ENCODE peak calls at places on chromosomes 5 and 9, in eight cellular contexts. One of them, this sample, is unnamed.

GRCh38 chr5:54460181-54460919 is 4.9 kb downstream of the HSPB3 start:
- DNase-seq in Calu3: no peak
- DNase-seq in A549: no peak
- DNase-seq in cardiac muscle cell: peak
- DNase-seq in neural progenitor cell: no peak
- DNase-seq in CD4-positive, alpha-beta T cell: no peak
- DNase-seq in adrenal gland: no peak
- DNase-seq in mucosa of descending colon: no peak
- DNase-seq in this sample: no peak

GRCh38 chr5:38846379-38846967 is 661 bp downstream of the OSMR start:
- DNase-seq in Calu3: peak
- DNase-seq in A549: peak
- DNase-seq in cardiac muscle cell: no peak
- DNase-seq in neural progenitor cell: no peak
- DNase-seq in CD4-positive, alpha-beta T cell: no peak
- DNase-seq in adrenal gland: no peak
- DNase-seq in mucosa of descending colon: no peak
- DNase-seq in this sample: no peak

GRCh38 chr9:135418161-135418560 is 61.4 kb upstream of the PPP1R26 start:
- DNase-seq in Calu3: no peak
- DNase-seq in A549: no peak
- DNase-seq in cardiac muscle cell: no peak
- DNase-seq in neural progenitor cell: no peak
- DNase-seq in CD4-positive, alpha-beta T cell: no peak
- DNase-seq in adrenal gland: no peak
- DNase-seq in mucosa of descending colon: no peak
- DNase-seq in this sample: no peak

GRCh38 chr5:147949711-147950573 is 43.6 kb upstream of the C5orf46 start:
- DNase-seq in Calu3: no peak
- DNase-seq in A549: peak
- DNase-seq in cardiac muscle cell: peak
- DNase-seq in neural progenitor cell: peak
- DNase-seq in CD4-positive, alpha-beta T cell: no peak
- DNase-seq in adrenal gland: no peak
- DNase-seq in mucosa of descending colon: no peak
- DNase-seq in this sample: no peak

GRCh38 chr5:143400541-143401252 is 2.8 kb downstream of the NR3C1 start:
- DNase-seq in Calu3: no peak
- DNase-seq in A549: no peak
- DNase-seq in cardiac muscle cell: no peak
- DNase-seq in neural progenitor cell: peak
- DNase-seq in CD4-positive, alpha-beta T cell: no peak
- DNase-seq in adrenal gland: peak
- DNase-seq in mucosa of descending colon: no peak
- DNase-seq in this sample: no peak

GRCh38 chr5:15718411-15719178 is 218.6 kb downstream of the FBXL7 start:
- DNase-seq in Calu3: no peak
- DNase-seq in A549: no peak
- DNase-seq in cardiac muscle cell: no peak
- DNase-seq in neural progenitor cell: no peak
- DNase-seq in CD4-positive, alpha-beta T cell: no peak
- DNase-seq in adrenal gland: no peak
- DNase-seq in mucosa of descending colon: no peak
- DNase-seq in this sample: no peak

GRCh38 chr9:21031091-21031817 is at the start of gene HACD4:
- DNase-seq in Calu3: peak
- DNase-seq in A549: peak
- DNase-seq in cardiac muscle cell: peak
- DNase-seq in neural progenitor cell: peak
- DNase-seq in CD4-positive, alpha-beta T cell: peak
- DNase-seq in adrenal gland: peak
- DNase-seq in mucosa of descending colon: peak
- DNase-seq in this sample: no peak

GRCh38 chr5:134177197-134178171 is 734 bp upstream of the SKP1 start:
- DNase-seq in Calu3: peak
- DNase-seq in A549: peak
- DNase-seq in cardiac muscle cell: peak
- DNase-seq in neural progenitor cell: peak
- DNase-seq in CD4-positive, alpha-beta T cell: no peak
- DNase-seq in adrenal gland: peak
- DNase-seq in mucosa of descending colon: peak
- DNase-seq in this sample: no peak

GRCh38 chr5:375336-375920 is 53.9 kb downstream of the AHRR start:
- DNase-seq in Calu3: no peak
- DNase-seq in A549: no peak
- DNase-seq in cardiac muscle cell: no peak
- DNase-seq in neural progenitor cell: no peak
- DNase-seq in CD4-positive, alpha-beta T cell: no peak
- DNase-seq in adrenal gland: peak
- DNase-seq in mucosa of descending colon: peak
- DNase-seq in this sample: peak

GRCh38 chr5:98772415-98773213 is 849 bp upstream of the RGMB start:
- DNase-seq in Calu3: peak
- DNase-seq in A549: peak
- DNase-seq in cardiac muscle cell: peak
- DNase-seq in neural progenitor cell: peak
- DNase-seq in CD4-positive, alpha-beta T cell: peak
- DNase-seq in adrenal gland: peak
- DNase-seq in mucosa of descending colon: peak
- DNase-seq in this sample: no peak

DNA sequence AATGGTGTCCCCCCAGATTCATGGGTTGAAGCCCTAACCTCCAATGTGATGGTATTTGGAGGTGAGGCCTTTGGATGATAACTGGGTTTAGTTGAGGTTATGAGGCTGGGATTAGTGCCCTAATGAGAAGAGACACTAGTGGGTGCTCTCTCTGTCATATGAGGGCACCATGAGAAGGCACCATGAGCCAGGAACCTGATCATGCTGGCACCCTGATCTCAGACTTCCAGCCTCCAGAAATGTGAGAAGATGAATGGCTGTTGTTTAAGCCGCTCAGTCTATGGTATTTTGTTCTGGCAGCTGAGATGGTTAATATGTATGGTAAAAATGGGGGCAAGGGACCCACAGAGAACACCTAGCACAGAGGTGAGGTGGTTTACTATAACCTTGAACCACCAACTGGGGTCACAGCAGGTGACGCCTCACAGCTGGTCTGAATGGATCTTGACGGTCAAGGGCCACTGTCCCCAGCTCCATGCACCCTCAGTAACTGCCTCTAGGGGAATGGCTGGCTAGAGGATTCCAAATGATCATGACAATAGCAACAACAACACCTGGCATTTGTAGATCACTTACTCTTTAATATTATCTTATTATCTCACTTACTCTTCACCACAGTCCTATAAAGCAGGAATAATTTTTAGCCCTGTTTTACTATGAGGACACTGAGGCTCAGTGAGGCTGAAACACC is 57.1 kb downstream of the FOXI1 start:
- DNase-seq in Calu3: no peak
- DNase-seq in A549: no peak
- DNase-seq in cardiac muscle cell: no peak
- DNase-seq in neural progenitor cell: no peak
- DNase-seq in CD4-positive, alpha-beta T cell: no peak
- DNase-seq in adrenal gland: no peak
- DNase-seq in mucosa of descending colon: no peak
- DNase-seq in this sample: no peak
- TF ChIP-seq CTCF in Calu3: no peak
- TF ChIP-seq CTCF in A549: no peak
- TF ChIP-seq CTCF in cardiac muscle cell: no peak
- TF ChIP-seq CTCF in neural progenitor cell: no peak
- TF ChIP-seq CTCF in CD4-positive, alpha-beta T cell: no peak
- TF ChIP-seq CTCF in adrenal gland: no peak
- TF ChIP-seq CTCF in mucosa of descending colon: no peak
- TF ChIP-seq CTCF in this sample: no peak

GRCh38 chr5:99773290-99773689 is 761.9 kb upstream of the FAM174A start:
- DNase-seq in Calu3: no peak
- DNase-seq in A549: no peak
- DNase-seq in cardiac muscle cell: no peak
- DNase-seq in neural progenitor cell: no peak
- DNase-seq in CD4-positive, alpha-beta T cell: no peak
- DNase-seq in adrenal gland: no peak
- DNase-seq in mucosa of descending colon: no peak
- DNase-seq in this sample: no peak
- TF ChIP-seq CTCF in Calu3: no peak
- TF ChIP-seq CTCF in A549: no peak
- TF ChIP-seq CTCF in cardiac muscle cell: no peak
- TF ChIP-seq CTCF in neural progenitor cell: no peak
- TF ChIP-seq CTCF in CD4-positive, alpha-beta T cell: no peak
- TF ChIP-seq CTCF in adrenal gland: no peak
- TF ChIP-seq CTCF in mucosa of descending colon: no peak
- TF ChIP-seq CTCF in this sample: no peak

GRCh38 chr9:132725306-132725705 is 55.0 kb downstream of the GTF3C4 start:
- DNase-seq in Calu3: no peak
- DNase-seq in A549: no peak
- DNase-seq in cardiac muscle cell: no peak
- DNase-seq in neural progenitor cell: no peak
- DNase-seq in CD4-positive, alpha-beta T cell: no peak
- DNase-seq in adrenal gland: no peak
- DNase-seq in mucosa of descending colon: no peak
- DNase-seq in this sample: no peak
- TF ChIP-seq CTCF in Calu3: no peak
- TF ChIP-seq CTCF in A549: no peak
- TF ChIP-seq CTCF in cardiac muscle cell: no peak
- TF ChIP-seq CTCF in neural progenitor cell: no peak
- TF ChIP-seq CTCF in CD4-positive, alpha-beta T cell: no peak
- TF ChIP-seq CTCF in adrenal gland: no peak
- TF ChIP-seq CTCF in mucosa of descending colon: no peak
- TF ChIP-seq CTCF in this sample: no peak

DNA sequence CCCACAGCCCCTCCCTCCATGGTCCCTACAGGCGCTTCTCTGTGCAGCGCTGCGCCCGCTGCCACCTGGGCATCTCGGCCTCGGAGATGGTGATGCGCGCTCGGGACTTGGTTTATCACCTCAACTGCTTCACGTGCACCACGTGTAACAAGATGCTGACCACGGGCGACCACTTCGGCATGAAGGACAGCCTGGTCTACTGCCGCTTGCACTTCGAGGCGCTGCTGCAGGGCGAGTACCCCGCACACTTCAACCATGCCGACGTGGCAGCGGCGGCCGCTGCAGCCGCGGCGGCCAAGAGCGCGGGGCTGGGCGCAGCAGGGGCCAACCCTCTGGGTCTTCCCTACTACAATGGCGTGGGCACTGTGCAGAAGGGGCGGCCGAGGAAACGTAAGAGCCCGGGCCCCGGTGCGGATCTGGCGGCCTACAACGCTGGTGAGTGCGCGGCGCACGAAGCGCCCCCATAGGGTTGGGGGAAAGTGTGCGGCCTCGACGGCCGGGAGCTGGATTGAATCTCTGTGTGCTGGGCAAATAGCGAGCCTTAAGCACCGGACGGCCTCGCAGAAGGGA is 3.6 kb downstream of the LHX2 start:
- DNase-seq in Calu3: no peak
- DNase-seq in A549: no peak
- DNase-seq in cardiac muscle cell: no peak
- DNase-seq in neural progenitor cell: peak
- DNase-seq in CD4-positive, alpha-beta T cell: no peak
- DNase-seq in adrenal gland: no peak
- DNase-seq in mucosa of descending colon: no peak
- DNase-seq in this sample: no peak
- TF ChIP-seq CTCF in Calu3: no peak
- TF ChIP-seq CTCF in A549: no peak
- TF ChIP-seq CTCF in cardiac muscle cell: no peak
- TF ChIP-seq CTCF in neural progenitor cell: peak
- TF ChIP-seq CTCF in CD4-positive, alpha-beta T cell: no peak
- TF ChIP-seq CTCF in adrenal gland: no peak
- TF ChIP-seq CTCF in mucosa of descending colon: no peak
- TF ChIP-seq CTCF in this sample: no peak

GRCh38 chr9:14151451-14151850 is 162.5 kb downstream of the NFIB start:
- DNase-seq in Calu3: no peak
- DNase-seq in A549: no peak
- DNase-seq in cardiac muscle cell: no peak
- DNase-seq in neural progenitor cell: no peak
- DNase-seq in CD4-positive, alpha-beta T cell: no peak
- DNase-seq in adrenal gland: no peak
- DNase-seq in mucosa of descending colon: no peak
- DNase-seq in this sample: no peak

GRCh38 chr9:14156046-14156445 is 157.9 kb downstream of the NFIB start:
- DNase-seq in Calu3: no peak
- DNase-seq in A549: no peak
- DNase-seq in cardiac muscle cell: no peak
- DNase-seq in neural progenitor cell: no peak
- DNase-seq in CD4-positive, alpha-beta T cell: no peak
- DNase-seq in adrenal gland: no peak
- DNase-seq in mucosa of descending colon: no peak
- DNase-seq in this sample: no peak

GRCh38 chr9:14148501-14149103 is 165.3 kb downstream of the NFIB start:
- DNase-seq in Calu3: no peak
- DNase-seq in A549: no peak
- DNase-seq in cardiac muscle cell: no peak
- DNase-seq in neural progenitor cell: no peak
- DNase-seq in CD4-positive, alpha-beta T cell: no peak
- DNase-seq in adrenal gland: no peak
- DNase-seq in mucosa of descending colon: no peak
- DNase-seq in this sample: no peak

GRCh38 chr9:14155237-14155636 is 158.7 kb downstream of the NFIB start:
- DNase-seq in Calu3: no peak
- DNase-seq in A549: no peak
- DNase-seq in cardiac muscle cell: no peak
- DNase-seq in neural progenitor cell: no peak
- DNase-seq in CD4-positive, alpha-beta T cell: no peak
- DNase-seq in adrenal gland: no peak
- DNase-seq in mucosa of descending colon: no peak
- DNase-seq in this sample: no peak

GRCh38 chr9:14153310-14153720 is 160.6 kb downstream of the NFIB start:
- DNase-seq in Calu3: no peak
- DNase-seq in A549: no peak
- DNase-seq in cardiac muscle cell: no peak
- DNase-seq in neural progenitor cell: peak
- DNase-seq in CD4-positive, alpha-beta T cell: no peak
- DNase-seq in adrenal gland: no peak
- DNase-seq in mucosa of descending colon: no peak
- DNase-seq in this sample: no peak
- TF ChIP-seq CTCF in Calu3: no peak
- TF ChIP-seq CTCF in A549: no peak
- TF ChIP-seq CTCF in cardiac muscle cell: no peak
- TF ChIP-seq CTCF in neural progenitor cell: no peak
- TF ChIP-seq CTCF in CD4-positive, alpha-beta T cell: no peak
- TF ChIP-seq CTCF in adrenal gland: no peak
- TF ChIP-seq CTCF in mucosa of descending colon: no peak
- TF ChIP-seq CTCF in this sample: no peak

GRCh38 chr5:113336975-113337374 is 97.8 kb downstream of the TSSK1B start:
- DNase-seq in Calu3: peak
- DNase-seq in A549: peak
- DNase-seq in cardiac muscle cell: peak
- DNase-seq in neural progenitor cell: peak
- DNase-seq in CD4-positive, alpha-beta T cell: no peak
- DNase-seq in adrenal gland: no peak
- DNase-seq in mucosa of descending colon: no peak
- DNase-seq in this sample: no peak
- TF ChIP-seq CTCF in Calu3: peak
- TF ChIP-seq CTCF in A549: peak
- TF ChIP-seq CTCF in cardiac muscle cell: peak
- TF ChIP-seq CTCF in neural progenitor cell: peak
- TF ChIP-seq CTCF in CD4-positive, alpha-beta T cell: no peak
- TF ChIP-seq CTCF in adrenal gland: peak
- TF ChIP-seq CTCF in mucosa of descending colon: no peak
- TF ChIP-seq CTCF in this sample: peak

This sample was measured in osteocyte.